ENCODE peak calls at places on chromosome 12, in seven cellular contexts. K is foreskin fibroblast, Q is choroid plexus epithelial cell, P is A673, Z is HCT116, M is EL, I is NCI-H510A treated with DMSO at 0.1 percent for 48 hours. Y is an unnamed sample.

GRCh38 chr12:56202366-56202765 is 13.1 kb upstream of the SMARCC2 start:
- DNase-seq in K (no peak), Q (no peak), P (no peak), Z (no peak), M (no peak), I (no peak), Y (no peak)

GRCh38 chr12:119868992-119869391 is 8.1 kb downstream of the CIT start:
- DNase-seq in K (peak; percentile 76), Q (peak; percentile 11), P (no peak), Z (no peak), M (peak; percentile 37), I (no peak), Y (no peak)

GRCh38 chr12:76240281-76240680 is 107.9 kb downstream of the BBS10 start:
- DNase-seq in K (no peak), Q (no peak), P (no peak), Z (no peak), M (no peak), I (no peak), Y (no peak)

GRCh38 chr12:32615441-32615840 is 63.7 kb upstream of the DNM1L start:
- DNase-seq in K (no peak), Q (no peak), P (no peak), Z (no peak), M (no peak), I (no peak), Y (no peak)

GRCh38 chr12:115155665-115156645 is 472.0 kb upstream of the TBX3 start:
- DNase-seq in K (peak; percentile 99), Q (peak; percentile 77), P (no peak), Z (no peak), M (peak; percentile 94), I (no peak), Y (peak; percentile 81)

GRCh38 chr12:91422107-91422506 is 239.5 kb upstream of the DCN start:
- DNase-seq in K (no peak), Q (no peak), P (no peak), Z (no peak), M (no peak), I (no peak), Y (no peak)

GRCh38 chr12:68977909-68978610 is 45.1 kb upstream of the CPM start:
- DNase-seq in K (no peak), Q (no peak), P (no peak), Z (no peak), M (no peak), I (no peak), Y (no peak)

GRCh38 chr12:93848453-93849120 is 171.4 kb downstream of the CRADD start:
- DNase-seq in K (no peak), Q (no peak), P (no peak), Z (no peak), M (no peak), I (no peak), Y (no peak)

GRCh38 chr12:101298426-101298825 is 18.5 kb downstream of the UTP20 start:
- DNase-seq in K (peak; percentile 44), Q (peak; percentile 93), P (no peak), Z (no peak), M (peak; percentile 75), I (no peak), Y (no peak)

GRCh38 chr12:27424631-27425230 is 21.8 kb upstream of the SMCO2 start:
- DNase-seq in K (peak; percentile 44), Q (peak; percentile 87), P (peak; percentile 61), Z (peak; percentile 49), M (peak; percentile 44), I (no peak), Y (no peak)

GRCh38 chr12:3122841-3123678 is 45.9 kb downstream of the TSPAN9 start:
- DNase-seq in K (peak; percentile 92), Q (peak; percentile 69), P (no peak), Z (no peak), M (peak; percentile 92), I (no peak), Y (peak; percentile 96)

GRCh38 chr12:132321321-132322118 is 7.9 kb downstream of the GALNT9 start:
- DNase-seq in K (no peak), Q (no peak), P (no peak), Z (no peak), M (no peak), I (no peak), Y (no peak)

GRCh38 chr12:113239811-113240331 is 18.6 kb downstream of the TPCN1 start:
- DNase-seq in K (no peak), Q (no peak), P (no peak), Z (no peak), M (no peak), I (no peak), Y (no peak)

GRCh38 chr12:42342028-42342427 is 16.1 kb downstream of the PPHLN1 start:
- DNase-seq in K (no peak), Q (no peak), P (no peak), Z (no peak), M (no peak), I (no peak), Y (no peak)

GRCh38 chr12:95498968-95499367 is 25.0 kb downstream of the METAP2 start:
- DNase-seq in K (no peak), Q (no peak), P (no peak), Z (no peak), M (no peak), I (no peak), Y (no peak)

GRCh38 chr12:30026621-30027234 is 243.0 kb upstream of the TMTC1 start:
- DNase-seq in K (peak; percentile 64), Q (peak; percentile 87), P (peak; percentile 77), Z (no peak), M (peak; percentile 83), I (no peak), Y (peak; percentile 52)

GRCh38 chr12:85283560-85283959 is 3.5 kb downstream of the ALX1 start:
- DNase-seq in K (no peak), Q (peak; percentile 16), P (peak; percentile 19), Z (no peak), M (no peak), I (no peak), Y (peak; percentile 16)

GRCh38 chr12:46459881-46460545 is 87.4 kb upstream of the SLC38A2 start:
- DNase-seq in K (no peak), Q (no peak), P (no peak), Z (no peak), M (no peak), I (no peak), Y (no peak)

GRCh38 chr12:13163868-13164267 is 32.7 kb upstream of the EMP1 start:
- DNase-seq in K (no peak), Q (no peak), P (no peak), Z (no peak), M (no peak), I (no peak), Y (no peak)

GRCh38 chr12:117098361-117099217 is 627 bp downstream of the TESC start:
- DNase-seq in K (no peak), Q (no peak), P (no peak), Z (no peak), M (no peak), I (no peak), Y (no peak)

GRCh38 chr12:6953417-6954315 is 2.5 kb downstream of the PTPN6 start:
- DNase-seq in K (no peak), Q (peak; percentile 65), P (peak; percentile 75), Z (no peak), M (no peak), I (no peak), Y (no peak)

GRCh38 chr12:91620949-91621348 is 438.3 kb upstream of the DCN start:
- DNase-seq in K (peak; percentile 20), Q (peak; percentile 10), P (peak; percentile 70), Z (no peak), M (peak; percentile 1), I (no peak), Y (no peak)

GRCh38 chr12:46959484-46959883 is 119.9 kb upstream of the PCED1B start:
- DNase-seq in K (peak; percentile 96), Q (peak; percentile 58), P (no peak), Z (peak; percentile 65), M (peak; percentile 90), I (no peak), Y (peak; percentile 69)

GRCh38 chr12:55797068-55797467 is 20.5 kb downstream of the SARNP start:
- DNase-seq in K (peak; percentile 35), Q (peak; percentile 81), P (peak; percentile 68), Z (peak; percentile 26), M (peak; percentile 41), I (peak; percentile 35), Y (peak; percentile 7)